ENCODE peak calls at places on chromosomes 2 and 18, in ten cellular contexts. R is breast epithelium; P is H9; E is CD8-positive, alpha-beta memory T cell; Q is left ventricle myocardium inferior; A is CD4-positive, alpha-beta T cell; C is stomach; K is substantia nigra; U is Panc1; B is WERI-Rb-1. N is an unnamed sample.
A peak's percentile ranks its signal among the peaks of the same experiment; 100 is the strongest.

GRCh38 chr18:10660485-10660884 is 134.7 kb downstream of the NAPG start:
- DNase-seq in R (no peak), P (no peak), E (no peak), Q (no peak), A (no peak), C (no peak), K (no peak), U (no peak), B (no peak), N (no peak)

GRCh38 chr2:219445220-219445631 is 10.6 kb downstream of the SPEG start:
- DNase-seq in R (no peak), P (no peak), E (no peak), Q (no peak), A (no peak), C (no peak), K (no peak), U (no peak), B (no peak), N (no peak)

GRCh38 chr2:177298191-177298590 is 33.7 kb upstream of the NFE2L2 start:
- DNase-seq in R (no peak), P (no peak), E (no peak), Q (no peak), A (no peak), C (no peak), K (no peak), U (no peak), B (no peak), N (no peak)

GRCh38 chr2:44786045-44786817 is 155.3 kb upstream of the SIX3 start:
- DNase-seq in R (no peak), P (no peak), E (no peak), Q (no peak), A (no peak), C (no peak), K (no peak), U (no peak), B (no peak), N (no peak)

GRCh38 chr18:55338955-55339662 is 248.9 kb downstream of the TCF4 start:
- DNase-seq in R (no peak), P (no peak), E (no peak), Q (no peak), A (no peak), C (no peak), K (no peak), U (no peak), B (no peak), N (no peak)

GRCh38 chr18:12911025-12911927 is 27.2 kb upstream of the PTPN2 start:
- DNase-seq in R (no peak), P (peak; percentile 62), E (peak; percentile 58), Q (peak; percentile 32), A (no peak), C (no peak), K (no peak), U (no peak), B (no peak), N (no peak)

GRCh38 chr18:12255626-12256026 is 1.5 kb downstream of the CIDEA start:
- DNase-seq in R (no peak), P (no peak), E (no peak), Q (no peak), A (no peak), C (no peak), K (no peak), U (no peak), B (no peak), N (no peak)

GRCh38 chr2:237423891-237424290 is 9.9 kb upstream of the COL6A3 start:
- DNase-seq in R (no peak), P (no peak), E (no peak), Q (no peak), A (no peak), C (no peak), K (no peak), U (no peak), B (no peak), N (no peak)

GRCh38 chr2:20091305-20091991 is 40.0 kb upstream of the LAPTM4A start:
- DNase-seq in R (no peak), P (no peak), E (no peak), Q (peak; percentile 69), A (no peak), C (no peak), K (no peak), U (no peak), B (no peak), N (no peak)

GRCh38 chr2:159516241-159516758 is 100.0 kb downstream of the BAZ2B start:
- DNase-seq in R (no peak), P (no peak), E (peak; percentile 64), Q (no peak), A (peak; percentile 14), C (no peak), K (no peak), U (no peak), B (peak; percentile 16), N (no peak)

GRCh38 chr2:184599054-184599874 is 935 bp downstream of the ZNF804A start:
- DNase-seq in R (no peak), P (no peak), E (no peak), Q (no peak), A (no peak), C (no peak), K (no peak), U (no peak), B (no peak), N (no peak)

GRCh38 chr18:32958746-32959145 is 185.9 kb upstream of the KLHL14 start:
- DNase-seq in R (no peak), P (no peak), E (no peak), Q (no peak), A (no peak), C (no peak), K (no peak), U (no peak), B (no peak), N (no peak)

GRCh38 chr2:144681389-144681788 is 161.5 kb upstream of the ZEB2 start:
- DNase-seq in R (no peak), P (no peak), E (no peak), Q (no peak), A (no peak), C (no peak), K (no peak), U (no peak), B (no peak), N (no peak)

GRCh38 chr2:203025592-203025991 is 10.9 kb downstream of the NBEAL1 start:
- DNase-seq in R (no peak), P (no peak), E (no peak), Q (no peak), A (no peak), C (no peak), K (no peak), U (no peak), B (no peak), N (no peak)

GRCh38 chr2:177334940-177335543 is 57.5 kb upstream of the AGPS start:
- DNase-seq in R (no peak), P (no peak), E (peak; percentile 54), Q (no peak), A (no peak), C (no peak), K (no peak), U (no peak), B (peak; percentile 28), N (no peak)

GRCh38 chr2:106995560-106995959 is 109.6 kb upstream of the ST6GAL2 start:
- DNase-seq in R (no peak), P (no peak), E (no peak), Q (no peak), A (no peak), C (no peak), K (no peak), U (no peak), B (no peak), N (no peak)

GRCh38 chr2:62099523-62100175 is 96.3 kb upstream of the B3GNT2 start:
- DNase-seq in R (no peak), P (no peak), E (no peak), Q (no peak), A (no peak), C (no peak), K (no peak), U (no peak), B (no peak), N (no peak)

GRCh38 chr2:119810039-119810630 is 50.4 kb downstream of the PTPN4 start:
- DNase-seq in R (no peak), P (no peak), E (no peak), Q (no peak), A (no peak), C (no peak), K (no peak), U (no peak), B (no peak), N (no peak)
- H3K27ac ChIP-seq in R (no peak overlapping the region), P (no peak overlapping the region), E (no peak overlapping the region), Q (peak overlapping the region; percentile 4), A (no peak overlapping the region), C (no peak overlapping the region), K (no peak overlapping the region), U (no peak overlapping the region), B (no peak overlapping the region), N (peak overlapping the region; percentile 0)

GRCh38 chr2:205680067-205680466 is 2.2 kb upstream of the NRP2 start:
- DNase-seq in R (no peak), P (peak; percentile 92), E (peak; percentile 30), Q (no peak), A (no peak), C (peak; percentile 39), K (no peak), U (peak; percentile 41), B (peak; percentile 85), N (peak; percentile 92)
- H3K27ac ChIP-seq in R (no peak overlapping the region), P (no peak overlapping the region), E (no peak overlapping the region), Q (no peak overlapping the region), A (no peak overlapping the region), C (no peak overlapping the region), K (no peak overlapping the region), U (no peak overlapping the region), B (no peak overlapping the region), N (peak overlapping the region; percentile 98)

GRCh38 chr2:191244350-191244749 is 854 bp upstream of the MYO1B start:
- DNase-seq in R (no peak), P (no peak), E (no peak), Q (no peak), A (no peak), C (no peak), K (no peak), U (no peak), B (no peak), N (peak; percentile 57)
- H3K27ac ChIP-seq in R (peak overlapping the region; percentile 82), P (no peak overlapping the region), E (no peak overlapping the region), Q (peak overlapping the region; percentile 92), A (no peak overlapping the region), C (no peak overlapping the region), K (no peak overlapping the region), U (peak overlapping the region; percentile 8), B (no peak overlapping the region), N (no peak overlapping the region)

GRCh38 chr2:119431976-119432881 is 575 bp downstream of the TMEM37 start:
- DNase-seq in R (no peak), P (peak; percentile 35), E (no peak), Q (no peak), A (no peak), C (peak; percentile 72), K (no peak), U (no peak), B (no peak), N (no peak)

GRCh38 chr2:119432882-119433522 is 1.3 kb downstream of the TMEM37 start:
- DNase-seq in R (no peak), P (peak; percentile 46), E (no peak), Q (no peak), A (no peak), C (no peak), K (no peak), U (no peak), B (no peak), N (no peak)

GRCh38 chr2:119435148-119435952 is 3.7 kb downstream of the TMEM37 start:
- DNase-seq in R (no peak), P (peak; percentile 8), E (no peak), Q (no peak), A (no peak), C (no peak), K (no peak), U (no peak), B (no peak), N (no peak)

GRCh38 chr2:119434664-119435063 is 3.0 kb downstream of the TMEM37 start:
- DNase-seq in R (no peak), P (peak; percentile 53), E (no peak), Q (no peak), A (no peak), C (no peak), K (no peak), U (no peak), B (no peak), N (no peak)

GRCh38 chr2:119433636-119434327 is 2.1 kb downstream of the TMEM37 start:
- DNase-seq in R (no peak), P (peak; percentile 22), E (no peak), Q (no peak), A (no peak), C (no peak), K (no peak), U (no peak), B (no peak), N (no peak)
- H3K27ac ChIP-seq in R (no peak overlapping the region), P (no peak overlapping the region), E (no peak overlapping the region), Q (no peak overlapping the region), A (no peak overlapping the region), C (no peak overlapping the region), K (no peak overlapping the region), U (no peak overlapping the region), B (no peak overlapping the region), N (no peak overlapping the region)